ENCODE peak calls at places on chromosome 14, in eight cellular contexts. One of them, this sample, is unnamed.
A peak's percentile ranks its signal among the peaks of the same experiment; 100 is the strongest.

GRCh38 chr14:100525615-100526014 is 61.6 kb downstream of the BEGAIN start:
- DNase-seq in NCI-H2081: no peak
- DNase-seq in iris pigment epithelial cell: no peak
- DNase-seq in cardiac fibroblast: no peak
- DNase-seq in activated T-cell treated with anti-CD3 and anti-CD28 coated beads for 48 hours: no peak
- DNase-seq in GM13976: no peak
- DNase-seq in aorta: no peak
- DNase-seq in HT-29: no peak
- DNase-seq in this sample: no peak

GRCh38 chr14:25003537-25003936 is 46.4 kb downstream of the STXBP6 start:
- DNase-seq in cardiac fibroblast: peak; percentile 79
- DNase-seq in aorta: no peak
- DNase-seq in GM13976: no peak
- DNase-seq in NCI-H2081: no peak
- DNase-seq in iris pigment epithelial cell: peak; percentile 55
- DNase-seq in HT-29: no peak
- DNase-seq in activated T-cell treated with anti-CD3 and anti-CD28 coated beads for 48 hours: no peak
- DNase-seq in this sample: no peak

GRCh38 chr14:49512147-49512551 is 74.0 kb downstream of the RPS29 start:
- DNase-seq in aorta: peak; percentile 48
- DNase-seq in cardiac fibroblast: peak; percentile 93
- DNase-seq in NCI-H2081: no peak
- DNase-seq in activated T-cell treated with anti-CD3 and anti-CD28 coated beads for 48 hours: no peak
- DNase-seq in iris pigment epithelial cell: peak; percentile 40
- DNase-seq in GM13976: no peak
- DNase-seq in HT-29: no peak
- DNase-seq in this sample: no peak

GRCh38 chr14:21098134-21098891 is at the start of gene ZNF219:
- DNase-seq in HT-29: peak; percentile 7
- DNase-seq in aorta: peak; percentile 73
- DNase-seq in cardiac fibroblast: peak; percentile 43
- DNase-seq in activated T-cell treated with anti-CD3 and anti-CD28 coated beads for 48 hours: peak; percentile 22
- DNase-seq in NCI-H2081: peak; percentile 40
- DNase-seq in GM13976: peak; percentile 57
- DNase-seq in iris pigment epithelial cell: peak; percentile 43
- DNase-seq in this sample: peak; percentile 93

GRCh38 chr14:105495101-105495989 is 4.3 kb downstream of the TEDC1 start:
- DNase-seq in cardiac fibroblast: no peak
- DNase-seq in activated T-cell treated with anti-CD3 and anti-CD28 coated beads for 48 hours: no peak
- DNase-seq in iris pigment epithelial cell: no peak
- DNase-seq in GM13976: no peak
- DNase-seq in NCI-H2081: no peak
- DNase-seq in HT-29: no peak
- DNase-seq in aorta: peak; percentile 53
- DNase-seq in this sample: peak; percentile 56

GRCh38 chr14:104178279-104178678 is 39.9 kb downstream of the KIF26A start:
- DNase-seq in NCI-H2081: peak; percentile 13
- DNase-seq in iris pigment epithelial cell: no peak
- DNase-seq in GM13976: no peak
- DNase-seq in HT-29: no peak
- DNase-seq in activated T-cell treated with anti-CD3 and anti-CD28 coated beads for 48 hours: no peak
- DNase-seq in aorta: no peak
- DNase-seq in cardiac fibroblast: no peak
- DNase-seq in this sample: no peak

GRCh38 chr14:21063479-21063878 is 5.9 kb downstream of the RNASE8 start:
- DNase-seq in aorta: no peak
- DNase-seq in GM13976: no peak
- DNase-seq in cardiac fibroblast: peak; percentile 83
- DNase-seq in NCI-H2081: no peak
- DNase-seq in iris pigment epithelial cell: peak; percentile 90
- DNase-seq in HT-29: no peak
- DNase-seq in activated T-cell treated with anti-CD3 and anti-CD28 coated beads for 48 hours: no peak
- DNase-seq in this sample: peak; percentile 43

GRCh38 chr14:54564071-54564798 is 2.7 kb upstream of the SAMD4A start:
- DNase-seq in activated T-cell treated with anti-CD3 and anti-CD28 coated beads for 48 hours: no peak
- DNase-seq in iris pigment epithelial cell: no peak
- DNase-seq in NCI-H2081: peak; percentile 54
- DNase-seq in cardiac fibroblast: peak; percentile 72
- DNase-seq in aorta: no peak
- DNase-seq in GM13976: peak; percentile 38
- DNase-seq in HT-29: peak; percentile 54
- DNase-seq in this sample: peak; percentile 32

GRCh38 chr14:21867541-21867940 is 193.9 kb upstream of the OR4E1 start:
- DNase-seq in GM13976: no peak
- DNase-seq in NCI-H2081: no peak
- DNase-seq in aorta: no peak
- DNase-seq in activated T-cell treated with anti-CD3 and anti-CD28 coated beads for 48 hours: no peak
- DNase-seq in iris pigment epithelial cell: peak; percentile 79
- DNase-seq in cardiac fibroblast: peak; percentile 58
- DNase-seq in HT-29: no peak
- DNase-seq in this sample: no peak

GRCh38 chr14:87046960-87047359 is 946.0 kb downstream of the GALC start:
- DNase-seq in NCI-H2081: no peak
- DNase-seq in activated T-cell treated with anti-CD3 and anti-CD28 coated beads for 48 hours: no peak
- DNase-seq in cardiac fibroblast: no peak
- DNase-seq in aorta: no peak
- DNase-seq in GM13976: no peak
- DNase-seq in iris pigment epithelial cell: no peak
- DNase-seq in HT-29: no peak
- DNase-seq in this sample: no peak

GRCh38 chr14:105145381-105146180 is 23.0 kb downstream of the JAG2 start:
- DNase-seq in activated T-cell treated with anti-CD3 and anti-CD28 coated beads for 48 hours: no peak
- DNase-seq in HT-29: no peak
- DNase-seq in iris pigment epithelial cell: no peak
- DNase-seq in aorta: no peak
- DNase-seq in GM13976: no peak
- DNase-seq in NCI-H2081: no peak
- DNase-seq in cardiac fibroblast: no peak
- DNase-seq in this sample: no peak

GRCh38 chr14:60095781-60096450 is 4.2 kb downstream of the PCNX4 start:
- DNase-seq in HT-29: no peak
- DNase-seq in iris pigment epithelial cell: peak; percentile 89
- DNase-seq in NCI-H2081: no peak
- DNase-seq in activated T-cell treated with anti-CD3 and anti-CD28 coated beads for 48 hours: no peak
- DNase-seq in GM13976: no peak
- DNase-seq in aorta: no peak
- DNase-seq in cardiac fibroblast: peak; percentile 81
- DNase-seq in this sample: no peak

GRCh38 chr14:65594153-65594881 is 181.8 kb downstream of the FUT8 start:
- DNase-seq in GM13976: no peak
- DNase-seq in HT-29: peak; percentile 9
- DNase-seq in NCI-H2081: peak; percentile 10
- DNase-seq in iris pigment epithelial cell: no peak
- DNase-seq in activated T-cell treated with anti-CD3 and anti-CD28 coated beads for 48 hours: no peak
- DNase-seq in aorta: no peak
- DNase-seq in cardiac fibroblast: no peak
- DNase-seq in this sample: peak; percentile 32

GRCh38 chr14:59311723-59312122 is 123.3 kb downstream of the DAAM1 start:
- DNase-seq in HT-29: no peak
- DNase-seq in NCI-H2081: no peak
- DNase-seq in GM13976: no peak
- DNase-seq in aorta: no peak
- DNase-seq in iris pigment epithelial cell: no peak
- DNase-seq in activated T-cell treated with anti-CD3 and anti-CD28 coated beads for 48 hours: no peak
- DNase-seq in cardiac fibroblast: no peak
- DNase-seq in this sample: no peak

GRCh38 chr14:93799617-93800016 is 11.3 kb upstream of the PRIMA1 start:
- DNase-seq in NCI-H2081: no peak
- DNase-seq in GM13976: no peak
- DNase-seq in activated T-cell treated with anti-CD3 and anti-CD28 coated beads for 48 hours: no peak
- DNase-seq in cardiac fibroblast: no peak
- DNase-seq in HT-29: no peak
- DNase-seq in aorta: no peak
- DNase-seq in iris pigment epithelial cell: no peak
- DNase-seq in this sample: no peak

GRCh38 chr14:93619176-93619793 is 169.0 kb downstream of the PRIMA1 start:
- DNase-seq in activated T-cell treated with anti-CD3 and anti-CD28 coated beads for 48 hours: peak; percentile 1
- DNase-seq in cardiac fibroblast: peak; percentile 61
- DNase-seq in GM13976: peak; percentile 58
- DNase-seq in iris pigment epithelial cell: peak; percentile 55
- DNase-seq in NCI-H2081: peak; percentile 57
- DNase-seq in aorta: no peak
- DNase-seq in HT-29: peak; percentile 42
- DNase-seq in this sample: peak; percentile 39

GRCh38 chr14:22982477-22983245 is at the start of gene AJUBA:
- DNase-seq in HT-29: peak; percentile 70
- DNase-seq in GM13976: peak; percentile 89
- DNase-seq in aorta: peak; percentile 94
- DNase-seq in activated T-cell treated with anti-CD3 and anti-CD28 coated beads for 48 hours: peak; percentile 72
- DNase-seq in iris pigment epithelial cell: peak; percentile 93
- DNase-seq in cardiac fibroblast: peak; percentile 92
- DNase-seq in NCI-H2081: peak; percentile 32
- DNase-seq in this sample: peak; percentile 96

GRCh38 chr14:65191716-65192115 is 89.4 kb upstream of the MAX start:
- DNase-seq in activated T-cell treated with anti-CD3 and anti-CD28 coated beads for 48 hours: no peak
- DNase-seq in HT-29: no peak
- DNase-seq in aorta: no peak
- DNase-seq in iris pigment epithelial cell: no peak
- DNase-seq in GM13976: no peak
- DNase-seq in NCI-H2081: no peak
- DNase-seq in cardiac fibroblast: no peak
- DNase-seq in this sample: no peak

GRCh38 chr14:100106260-100106659 is 41.0 kb downstream of the EVL start:
- DNase-seq in GM13976: no peak
- DNase-seq in iris pigment epithelial cell: no peak
- DNase-seq in cardiac fibroblast: no peak
- DNase-seq in HT-29: no peak
- DNase-seq in activated T-cell treated with anti-CD3 and anti-CD28 coated beads for 48 hours: peak; percentile 46
- DNase-seq in aorta: no peak
- DNase-seq in NCI-H2081: no peak
- DNase-seq in this sample: no peak

GRCh38 chr14:101226603-101227425 is 323.3 kb upstream of the RTL1 start:
- DNase-seq in activated T-cell treated with anti-CD3 and anti-CD28 coated beads for 48 hours: no peak
- DNase-seq in GM13976: peak; percentile 9
- DNase-seq in aorta: peak; percentile 36
- DNase-seq in cardiac fibroblast: no peak
- DNase-seq in iris pigment epithelial cell: no peak
- DNase-seq in HT-29: no peak
- DNase-seq in NCI-H2081: no peak
- DNase-seq in this sample: peak; percentile 26

GRCh38 chr14:75454963-75455546 is 27.2 kb downstream of the JDP2 start:
- DNase-seq in NCI-H2081: no peak
- DNase-seq in HT-29: no peak
- DNase-seq in aorta: peak; percentile 73
- DNase-seq in activated T-cell treated with anti-CD3 and anti-CD28 coated beads for 48 hours: no peak
- DNase-seq in GM13976: no peak
- DNase-seq in cardiac fibroblast: peak; percentile 73
- DNase-seq in iris pigment epithelial cell: peak; percentile 91
- DNase-seq in this sample: no peak

GRCh38 chr14:83118029-83118428 is 1584.4 kb upstream of the SEL1L start:
- DNase-seq in HT-29: no peak
- DNase-seq in NCI-H2081: no peak
- DNase-seq in aorta: no peak
- DNase-seq in cardiac fibroblast: no peak
- DNase-seq in GM13976: no peak
- DNase-seq in iris pigment epithelial cell: no peak
- DNase-seq in activated T-cell treated with anti-CD3 and anti-CD28 coated beads for 48 hours: no peak
- DNase-seq in this sample: no peak

GRCh38 chr14:98210045-98210678 is 1061.8 kb downstream of the BCL11B start:
- DNase-seq in aorta: no peak
- DNase-seq in cardiac fibroblast: no peak
- DNase-seq in iris pigment epithelial cell: no peak
- DNase-seq in HT-29: no peak
- DNase-seq in GM13976: no peak
- DNase-seq in activated T-cell treated with anti-CD3 and anti-CD28 coated beads for 48 hours: peak; percentile 53
- DNase-seq in NCI-H2081: no peak
- DNase-seq in this sample: peak; percentile 41

GRCh38 chr14:41607966-41608663 is 1.4 kb downstream of the LRFN5 start:
- DNase-seq in HT-29: no peak
- DNase-seq in iris pigment epithelial cell: peak; percentile 1
- DNase-seq in NCI-H2081: peak; percentile 29
- DNase-seq in GM13976: no peak
- DNase-seq in cardiac fibroblast: peak; percentile 10
- DNase-seq in activated T-cell treated with anti-CD3 and anti-CD28 coated beads for 48 hours: no peak
- DNase-seq in aorta: no peak
- DNase-seq in this sample: peak; percentile 61

This sample was measured in H7.